ENCODE peak calls at places on chromosomes 16 and 17, in six cellular contexts. One of them, this sample, is unnamed.

GRCh38 chr17:12959441-12959840 is 58.4 kb downstream of the ELAC2 start:
- DNase-seq in pons: no peak
- DNase-seq in uterus: no peak
- DNase-seq in colonic mucosa: no peak
- DNase-seq in neural crest cell: no peak
- DNase-seq in GM23248: peak
- DNase-seq in this sample: no peak

GRCh38 chr17:67575325-67575724 is 142.4 kb upstream of the NOL11 start:
- DNase-seq in neural crest cell: no peak
- DNase-seq in pons: no peak
- DNase-seq in uterus: no peak
- DNase-seq in colonic mucosa: no peak
- DNase-seq in GM23248: no peak
- DNase-seq in this sample: no peak

GRCh38 chr17:17612085-17613022 is 20.8 kb upstream of the PEMT start:
- DNase-seq in GM23248: no peak
- DNase-seq in pons: no peak
- DNase-seq in colonic mucosa: no peak
- DNase-seq in uterus: no peak
- DNase-seq in neural crest cell: no peak
- DNase-seq in this sample: no peak

GRCh38 chr17:7440113-7440822 is 956 bp downstream of the FGF11 start:
- DNase-seq in GM23248: peak
- DNase-seq in pons: no peak
- DNase-seq in colonic mucosa: peak
- DNase-seq in neural crest cell: peak
- DNase-seq in uterus: peak
- DNase-seq in this sample: peak

GRCh38 chr16:17224859-17225258 is 245.9 kb downstream of the XYLT1 start:
- DNase-seq in pons: peak
- DNase-seq in colonic mucosa: peak
- DNase-seq in uterus: peak
- DNase-seq in neural crest cell: no peak
- DNase-seq in GM23248: peak
- DNase-seq in this sample: no peak

GRCh38 chr17:83182620-83183063 is 103.2 kb downstream of the METRNL start:
- DNase-seq in uterus: peak
- DNase-seq in GM23248: peak
- DNase-seq in pons: no peak
- DNase-seq in neural crest cell: no peak
- DNase-seq in colonic mucosa: peak
- DNase-seq in this sample: peak

GRCh38 chr17:59427425-59427921 is 96.0 kb downstream of the YPEL2 start:
- DNase-seq in neural crest cell: no peak
- DNase-seq in pons: peak
- DNase-seq in GM23248: peak
- DNase-seq in colonic mucosa: no peak
- DNase-seq in uterus: no peak
- DNase-seq in this sample: peak

GRCh38 chr17:77899494-77899893 is 59.0 kb upstream of the TNRC6C start:
- DNase-seq in uterus: no peak
- DNase-seq in GM23248: no peak
- DNase-seq in neural crest cell: no peak
- DNase-seq in pons: no peak
- DNase-seq in colonic mucosa: no peak
- DNase-seq in this sample: no peak

GRCh38 chr17:21278304-21279197 is 6.0 kb upstream of the MAP2K3 start:
- DNase-seq in GM23248: peak
- DNase-seq in uterus: no peak
- DNase-seq in pons: no peak
- DNase-seq in neural crest cell: no peak
- DNase-seq in colonic mucosa: peak
- DNase-seq in this sample: no peak

GRCh38 chr17:34847939-34848338 is 113.3 kb downstream of the CCT6B start:
- DNase-seq in GM23248: no peak
- DNase-seq in pons: no peak
- DNase-seq in neural crest cell: no peak
- DNase-seq in colonic mucosa: no peak
- DNase-seq in uterus: no peak
- DNase-seq in this sample: no peak

GRCh38 chr17:2090210-2090641 is 35.3 kb downstream of the HIC1 start:
- DNase-seq in neural crest cell: no peak
- DNase-seq in pons: no peak
- DNase-seq in GM23248: no peak
- DNase-seq in uterus: no peak
- DNase-seq in colonic mucosa: no peak
- DNase-seq in this sample: no peak

GRCh38 chr17:40832840-40833239 is 10.4 kb upstream of the KRT10 start:
- DNase-seq in neural crest cell: no peak
- DNase-seq in colonic mucosa: no peak
- DNase-seq in pons: no peak
- DNase-seq in GM23248: no peak
- DNase-seq in uterus: no peak
- DNase-seq in this sample: no peak

GRCh38 chr17:38676706-38677504 is 2.1 kb upstream of the EPOP start:
- DNase-seq in uterus: peak
- DNase-seq in GM23248: peak
- DNase-seq in colonic mucosa: peak
- DNase-seq in neural crest cell: peak
- DNase-seq in pons: peak
- DNase-seq in this sample: peak

GRCh38 chr16:85782476-85782875 is 16.9 kb downstream of the EMC8 start:
- DNase-seq in GM23248: peak
- DNase-seq in neural crest cell: no peak
- DNase-seq in pons: no peak
- DNase-seq in uterus: no peak
- DNase-seq in colonic mucosa: no peak
- DNase-seq in this sample: no peak

GRCh38 chr16:29903579-29903978 is 3.3 kb downstream of the ASPHD1 start:
- DNase-seq in neural crest cell: no peak
- DNase-seq in uterus: no peak
- DNase-seq in GM23248: no peak
- DNase-seq in pons: no peak
- DNase-seq in colonic mucosa: no peak
- DNase-seq in this sample: no peak

GRCh38 chr16:85314633-85315032 is 202.4 kb upstream of the CIBAR2 start:
- DNase-seq in pons: no peak
- DNase-seq in neural crest cell: no peak
- DNase-seq in colonic mucosa: no peak
- DNase-seq in uterus: no peak
- DNase-seq in GM23248: no peak
- DNase-seq in this sample: no peak

GRCh38 chr17:66580178-66580577 is 254.7 kb upstream of the CACNG5 start:
- DNase-seq in pons: no peak
- DNase-seq in uterus: peak
- DNase-seq in colonic mucosa: peak
- DNase-seq in GM23248: no peak
- DNase-seq in neural crest cell: no peak
- DNase-seq in this sample: peak

GRCh38 chr17:40779181-40779909 is 3.0 kb downstream of the KRT27 start:
- DNase-seq in GM23248: peak
- DNase-seq in neural crest cell: no peak
- DNase-seq in pons: no peak
- DNase-seq in colonic mucosa: no peak
- DNase-seq in uterus: no peak
- DNase-seq in this sample: no peak

GRCh38 chr17:50318551-50319310 is 27.2 kb upstream of the XYLT2 start:
- DNase-seq in uterus: no peak
- DNase-seq in GM23248: no peak
- DNase-seq in pons: no peak
- DNase-seq in colonic mucosa: no peak
- DNase-seq in neural crest cell: no peak
- DNase-seq in this sample: peak

GRCh38 chr16:66604376-66605176 is at the start of gene CMTM3:
- DNase-seq in pons: no peak
- DNase-seq in colonic mucosa: peak
- DNase-seq in GM23248: peak
- DNase-seq in uterus: peak
- DNase-seq in neural crest cell: peak
- DNase-seq in this sample: peak

GRCh38 chr17:74430706-74431567 is 951 bp upstream of the GPRC5C start:
- DNase-seq in uterus: peak
- DNase-seq in neural crest cell: no peak
- DNase-seq in pons: no peak
- DNase-seq in colonic mucosa: peak
- DNase-seq in GM23248: peak
- DNase-seq in this sample: peak

GRCh38 chr16:3327514-3327913 is 22.2 kb downstream of the ZNF75A start:
- DNase-seq in GM23248: no peak
- DNase-seq in neural crest cell: no peak
- DNase-seq in colonic mucosa: no peak
- DNase-seq in pons: no peak
- DNase-seq in uterus: no peak
- DNase-seq in this sample: no peak

GRCh38 chr17:44308320-44308818 is at the start of gene RUNDC3A:
- DNase-seq in neural crest cell: peak
- DNase-seq in uterus: peak
- DNase-seq in pons: peak
- DNase-seq in GM23248: peak
- DNase-seq in colonic mucosa: peak
- DNase-seq in this sample: peak

GRCh38 chr17:57597531-57598453 is 147.3 kb downstream of the CCDC182 start:
- DNase-seq in colonic mucosa: peak
- DNase-seq in neural crest cell: peak
- DNase-seq in pons: peak
- DNase-seq in GM23248: peak
- DNase-seq in uterus: peak
- DNase-seq in this sample: peak

GRCh38 chr17:64694207-64694606 is 32.1 kb upstream of the SMURF2 start:
- DNase-seq in GM23248: peak
- DNase-seq in colonic mucosa: peak
- DNase-seq in neural crest cell: no peak
- DNase-seq in pons: peak
- DNase-seq in uterus: no peak
- DNase-seq in this sample: peak

GRCh38 chr16:55849536-55849935 is 16.6 kb upstream of the CES1 start:
- DNase-seq in neural crest cell: no peak
- DNase-seq in uterus: no peak
- DNase-seq in colonic mucosa: no peak
- DNase-seq in GM23248: no peak
- DNase-seq in pons: no peak
- DNase-seq in this sample: peak

GRCh38 chr17:79992657-79993389 is 42.8 kb downstream of the TBC1D16 start:
- DNase-seq in GM23248: peak
- DNase-seq in neural crest cell: no peak
- DNase-seq in pons: no peak
- DNase-seq in colonic mucosa: no peak
- DNase-seq in uterus: no peak
- DNase-seq in this sample: peak

GRCh38 chr17:40886090-40886489 is 1.0 kb upstream of the KRT20 start:
- DNase-seq in pons: no peak
- DNase-seq in neural crest cell: no peak
- DNase-seq in colonic mucosa: no peak
- DNase-seq in uterus: no peak
- DNase-seq in GM23248: peak
- DNase-seq in this sample: no peak

GRCh38 chr17:30316736-30317135 is 17.1 kb downstream of the TMIGD1 start:
- DNase-seq in uterus: no peak
- DNase-seq in pons: no peak
- DNase-seq in neural crest cell: no peak
- DNase-seq in GM23248: no peak
- DNase-seq in colonic mucosa: peak
- DNase-seq in this sample: no peak